ENCODE peak calls at places on chromosomes 13 and 19, in seven cellular contexts. F, X, S, Y, J, U and H are unnamed samples.

GRCh38 chr19:29942404-29943261 is 594 bp downstream of the URI1 start:
- DNase-seq in F (peak; percentile 85), X (peak; percentile 48), S (peak; percentile 89), Y (no peak), J (no peak), U (no peak), H (peak; percentile 70)

GRCh38 chr19:23505738-23506137 is 110.5 kb upstream of the ZNF91 start:
- DNase-seq in F (no peak), X (no peak), S (no peak), Y (no peak), J (no peak), U (no peak), H (no peak)

GRCh38 chr19:39327990-39328705 is 7.5 kb upstream of the LRFN1 start:
- DNase-seq in F (peak; percentile 97), X (peak; percentile 71), S (peak; percentile 84), Y (peak; percentile 38), J (peak; percentile 78), U (peak; percentile 83), H (peak; percentile 86)

GRCh38 chr19:10105241-10106099 is 692 bp upstream of the PPAN start:
- DNase-seq in F (no peak), X (no peak), S (no peak), Y (no peak), J (peak; percentile 11), U (no peak), H (peak; percentile 36)

GRCh38 chr19:10491472-10492047 is 11.6 kb downstream of the KEAP1 start:
- DNase-seq in F (no peak), X (no peak), S (no peak), Y (no peak), J (peak; percentile 12), U (no peak), H (no peak)

GRCh38 chr19:38526430-38526829 is 91.3 kb downstream of the MAP4K1 start:
- DNase-seq in F (no peak), X (no peak), S (no peak), Y (no peak), J (no peak), U (no peak), H (no peak)

GRCh38 chr19:58317481-58318072 is 9.2 kb upstream of the ZSCAN22 start:
- DNase-seq in F (peak; percentile 68), X (no peak), S (no peak), Y (no peak), J (peak; percentile 36), U (no peak), H (no peak)

GRCh38 chr13:34730966-34731365 is 211.1 kb upstream of the NBEA start:
- DNase-seq in F (peak; percentile 56), X (no peak), S (no peak), Y (no peak), J (no peak), U (no peak), H (no peak)

GRCh38 chr13:28761586-28761985 is 42.8 kb upstream of the SLC46A3 start:
- DNase-seq in F (no peak), X (no peak), S (no peak), Y (no peak), J (no peak), U (no peak), H (no peak)

GRCh38 chr13:59121507-59121906 is 1042.2 kb downstream of the DIAPH3 start:
- DNase-seq in F (no peak), X (no peak), S (no peak), Y (no peak), J (no peak), U (no peak), H (no peak)

GRCh38 chr19:46513461-46514236 is 18.0 kb upstream of the PNMA8B start:
- DNase-seq in F (peak; percentile 96), X (peak; percentile 63), S (peak; percentile 87), Y (peak; percentile 51), J (peak; percentile 89), U (peak; percentile 42), H (no peak)

GRCh38 chr13:80359459-80360297 is 18.8 kb upstream of the SPRY2 start:
- DNase-seq in F (peak; percentile 94), X (no peak), S (no peak), Y (no peak), J (peak; percentile 30), U (no peak), H (no peak)

GRCh38 chr13:20506676-20507075 is 19.0 kb downstream of the CRYL1 start:
- DNase-seq in F (no peak), X (no peak), S (no peak), Y (no peak), J (no peak), U (no peak), H (no peak)

GRCh38 chr19:57511484-57511883 is 11.7 kb downstream of the ZNF773 start:
- DNase-seq in F (no peak), X (no peak), S (no peak), Y (no peak), J (no peak), U (no peak), H (no peak)

GRCh38 chr13:27770809-27771208 is 21.5 kb upstream of the GSX1 start:
- DNase-seq in F (peak; percentile 76), X (no peak), S (peak; percentile 20), Y (no peak), J (no peak), U (no peak), H (no peak)

GRCh38 chr19:3788991-3789778 is 3.0 kb upstream of the MATK start:
- DNase-seq in F (peak; percentile 36), X (no peak), S (no peak), Y (no peak), J (no peak), U (no peak), H (no peak)

GRCh38 chr19:42081584-42082258 is 5.8 kb downstream of the ZNF574 start:
- DNase-seq in F (no peak), X (no peak), S (peak; percentile 57), Y (no peak), J (no peak), U (no peak), H (no peak)

GRCh38 chr13:105991622-105992254 is 543.7 kb downstream of the EFNB2 start:
- DNase-seq in F (no peak), X (no peak), S (no peak), Y (peak; percentile 78), J (no peak), U (peak; percentile 26), H (no peak)

GRCh38 chr19:48419158-48419920 is 25.9 kb downstream of the GRIN2D start:
- DNase-seq in F (peak; percentile 90), X (peak; percentile 43), S (peak; percentile 87), Y (no peak), J (peak; percentile 56), U (no peak), H (peak; percentile 46)

GRCh38 chr19:35943542-35944301 is 7.5 kb downstream of the LRFN3 start:
- DNase-seq in F (no peak), X (no peak), S (no peak), Y (no peak), J (no peak), U (no peak), H (no peak)

GRCh38 chr19:35944553-35944952 is 8.4 kb downstream of the LRFN3 start:
- DNase-seq in F (no peak), X (no peak), S (no peak), Y (no peak), J (peak; percentile 58), U (no peak), H (no peak)

GRCh38 chr19:35946203-35946602 is 10.0 kb downstream of the LRFN3 start:
- DNase-seq in F (no peak), X (no peak), S (no peak), Y (no peak), J (no peak), U (no peak), H (no peak)

GRCh38 chr19:35942235-35942634 is 6.1 kb downstream of the LRFN3 start:
- DNase-seq in F (no peak), X (no peak), S (no peak), Y (no peak), J (no peak), U (no peak), H (no peak)

DNA sequence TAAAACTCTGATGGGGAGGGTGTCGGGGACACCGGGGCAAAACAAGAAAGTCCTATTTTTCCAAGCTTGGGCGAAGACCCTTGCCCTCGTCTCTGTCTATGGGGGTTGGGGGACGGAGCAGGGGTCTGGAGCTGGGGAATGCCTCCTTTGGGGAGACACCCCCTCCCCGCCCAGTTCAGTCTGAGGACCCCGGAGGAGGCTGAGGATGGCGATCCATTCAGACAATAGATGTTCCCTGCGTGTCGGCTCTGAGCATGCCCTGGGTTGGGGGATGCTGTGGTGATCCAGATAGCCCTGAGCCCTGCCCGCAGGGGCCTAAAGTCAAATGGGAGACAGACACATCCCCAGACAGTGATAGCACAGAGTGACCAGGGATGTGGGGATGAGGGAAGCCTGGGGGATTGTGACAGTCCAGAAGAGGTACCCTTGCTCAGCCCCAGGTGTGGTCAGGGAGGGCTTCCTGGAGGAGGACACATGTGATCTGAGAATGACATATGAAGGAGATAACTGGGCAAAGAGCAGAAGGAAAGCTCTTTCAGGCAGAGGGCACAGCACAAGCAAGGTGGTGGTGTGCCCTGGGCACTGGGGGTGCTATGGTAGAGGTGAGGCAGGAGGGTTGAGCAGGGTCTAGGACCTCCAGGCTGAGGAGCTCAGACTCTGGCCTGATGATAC is 9.1 kb downstream of the LRFN3 start:
- DNase-seq in F (no peak), X (no peak), S (no peak), Y (no peak), J (no peak), U (no peak), H (no peak)
- H3K9me3 ChIP-seq in F (no peaks in the 10 kb centered on the region), X (no peaks in the 10 kb centered on the region), S (no peaks in the 10 kb centered on the region), Y (no peaks in the 10 kb centered on the region), J (no peaks in the 10 kb centered on the region), U (no peaks in the 10 kb centered on the region), H (no peaks in the 10 kb centered on the region)

DNA sequence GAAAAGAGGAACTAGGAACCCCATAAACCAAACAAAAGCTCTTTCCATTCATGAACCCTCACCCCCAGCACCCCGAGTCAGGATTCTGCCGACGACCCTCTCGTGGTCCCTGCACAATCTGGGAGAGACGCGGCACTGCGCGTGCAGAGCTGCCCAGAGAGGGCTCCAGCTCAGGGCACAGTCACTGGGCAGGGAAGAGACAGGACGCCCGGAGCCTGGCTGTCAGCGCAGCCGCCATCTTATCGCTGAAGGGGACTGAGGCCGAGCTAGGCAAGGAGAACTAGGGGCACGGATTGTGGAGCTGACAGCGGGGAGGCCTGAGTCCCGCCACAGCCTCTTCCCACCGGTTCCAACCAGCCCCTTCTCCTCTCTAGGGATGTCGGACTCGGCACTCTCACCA is 349 bp downstream of the ZNF98 start:
- DNase-seq in F (no peak), X (no peak), S (no peak), Y (no peak), J (no peak), U (no peak), H (no peak)
- H3K9me3 ChIP-seq in F (peaks cover 68% of the 10 kb centered on the region), X (no peaks in the 10 kb centered on the region), S (no peaks in the 10 kb centered on the region), Y (no peaks in the 10 kb centered on the region), J (no peaks in the 10 kb centered on the region), U (peaks cover 59% of the 10 kb centered on the region), H (no peaks in the 10 kb centered on the region)

GRCh38 chr19:21440321-21440720 is 43.4 kb downstream of the ZNF493 start:
- DNase-seq in F (no peak), X (no peak), S (no peak), Y (no peak), J (no peak), U (no peak), H (no peak)
- H3K9me3 ChIP-seq in F (peaks cover 45% of the 10 kb centered on the region), X (peaks cover 6% of the 10 kb centered on the region), S (no peaks in the 10 kb centered on the region), Y (peaks cover 25% of the 10 kb centered on the region), J (peaks cover 8% of the 10 kb centered on the region), U (peaks cover 58% of the 10 kb centered on the region), H (peaks cover 18% of the 10 kb centered on the region)

GRCh38 chr19:52110780-52111179 is 15.2 kb upstream of the ZNF841 start:
- DNase-seq in F (no peak), X (no peak), S (no peak), Y (no peak), J (no peak), U (no peak), H (no peak)
- H3K9me3 ChIP-seq in F (peaks cover 100% of the 10 kb centered on the region), X (peaks cover 73% of the 10 kb centered on the region), S (peaks cover 21% of the 10 kb centered on the region), Y (peaks cover 60% of the 10 kb centered on the region), J (peaks cover 33% of the 10 kb centered on the region), U (peaks cover 100% of the 10 kb centered on the region), H (peaks cover 44% of the 10 kb centered on the region)